ENCODE peak calls at places on chromosomes 11 and 22, in five cellular contexts. U is NCI-H345; Y is activated CD4-positive, alpha-beta T cell treated with anti-CD3 and anti-CD28 coated beads, Interleukin-2, amount 50 U/mL, for 1 hour; I is cardiac fibroblast; N is stimulated activated CD4-positive, alpha-beta T cell treated with anti-CD3 and anti-CD28 coated beads, TNF-alpha, amount 100 ng/mL, for 1 hour. L is an unnamed sample.

GRCh38 chr11:29306527-29306926 is 710.3 kb downstream of the KCNA4 start:
- DNase-seq in U (no peak), Y (no peak), I (peak), N (no peak), L (peak)

GRCh38 chr11:43923327-43924111 is 18.9 kb upstream of the C11orf96 start:
- DNase-seq in U (no peak), Y (no peak), I (peak), N (no peak), L (peak)

GRCh38 chr22:47102648-47103047 is 340.2 kb downstream of the TBC1D22A start:
- DNase-seq in U (no peak), Y (no peak), I (no peak), N (no peak), L (no peak)

GRCh38 chr22:39439170-39439569 is 17.6 kb upstream of the MGAT3 start:
- DNase-seq in U (no peak), Y (no peak), I (peak), N (no peak), L (peak)

GRCh38 chr11:120061036-120061760 is 76.7 kb downstream of the TRIM29 start:
- DNase-seq in U (no peak), Y (no peak), I (no peak), N (no peak), L (no peak)

GRCh38 chr22:46974631-46975585 is 212.5 kb downstream of the TBC1D22A start:
- DNase-seq in U (no peak), Y (no peak), I (no peak), N (no peak), L (no peak)

GRCh38 chr11:105933666-105934065 is 88.4 kb downstream of the MSANTD4 start:
- DNase-seq in U (no peak), Y (no peak), I (no peak), N (no peak), L (no peak)

GRCh38 chr11:8263109-8263768 is 439 bp downstream of the LMO1 start:
- DNase-seq in U (peak), Y (no peak), I (no peak), N (no peak), L (peak)

GRCh38 chr22:24697671-24698082 is 76.8 kb downstream of the PIWIL3 start:
- DNase-seq in U (no peak), Y (no peak), I (no peak), N (no peak), L (no peak)

GRCh38 chr11:119533931-119534694 is 111.1 kb upstream of the THY1 start:
- DNase-seq in U (peak), Y (peak), I (peak), N (no peak), L (peak)

GRCh38 chr11:12430912-12431311 is 53.5 kb downstream of the PARVA start:
- DNase-seq in U (no peak), Y (no peak), I (peak), N (no peak), L (peak)

GRCh38 chr11:65716774-65717405 is 3.7 kb downstream of the RNASEH2C start:
- DNase-seq in U (no peak), Y (no peak), I (no peak), N (no peak), L (no peak)

GRCh38 chr11:100752371-100753073 is 65.4 kb downstream of the ARHGAP42 start:
- DNase-seq in U (peak), Y (no peak), I (no peak), N (no peak), L (no peak)

GRCh38 chr22:23065069-23065451 is 5.3 kb upstream of the GNAZ start:
- DNase-seq in U (no peak), Y (no peak), I (no peak), N (no peak), L (no peak)

GRCh38 chr11:128544625-128545024 is 42.7 kb downstream of the ETS1 start:
- DNase-seq in U (peak), Y (peak), I (peak), N (no peak), L (peak)

GRCh38 chr11:65182258-65183170 is 786 bp downstream of the CAPN1 start:
- DNase-seq in U (peak), Y (no peak), I (peak), N (no peak), L (peak)

GRCh38 chr11:10452211-10452767 is 2.8 kb upstream of the AMPD3 start:
- DNase-seq in U (peak), Y (no peak), I (peak), N (no peak), L (no peak)

L was measured in adipocyte.